ENCODE peak calls at places on chromosomes 16 and 17, in six cellular contexts. N is CD4-positive, CD25-positive, alpha-beta regulatory T cell; H is aorta; Y is WTC11; K is T-helper 2 cell; S is stimulated activated CD8-positive, alpha-beta memory T cell treated with anti-CD3 and anti-CD28 coated beads, Interleukin-4, amount 100 ng/mL, for 1 hour. A is an unnamed sample.

GRCh38 chr16:10619271-10619849 is 39.0 kb upstream of the EMP2 start:
- DNase-seq in S (no peak), N (peak), Y (peak), K (no peak), H (no peak), A (no peak)

GRCh38 chr16:66374176-66374575 is 7.7 kb downstream of the CDH5 start:
- DNase-seq in N (no peak), Y (no peak), H (peak), K (no peak), S (no peak), A (no peak)

GRCh38 chr17:64174686-64175456 is 44.9 kb upstream of the ERN1 start:
- DNase-seq in N (no peak), Y (no peak), H (peak), K (no peak), S (no peak), A (no peak)

GRCh38 chr16:63481060-63481459 is 1444.8 kb upstream of the CDH8 start:
- DNase-seq in N (no peak), S (no peak), Y (no peak), K (no peak), H (no peak), A (no peak)

GRCh38 chr17:48037036-48037881 is at the start of gene COPZ2:
- DNase-seq in Y (peak), K (peak), H (peak), N (peak), S (no peak), A (peak)

GRCh38 chr16:64321881-64322280 is 800.0 kb downstream of the CDH11 start:
- DNase-seq in Y (no peak), K (no peak), H (no peak), S (no peak), N (no peak), A (no peak)

GRCh38 chr17:28252436-28252835 is 66.6 kb upstream of the TMEM97 start:
- DNase-seq in K (no peak), Y (no peak), S (no peak), N (no peak), H (no peak), A (no peak)

GRCh38 chr17:49976163-49976827 is 7.3 kb downstream of the DLX4 start:
- DNase-seq in H (no peak), N (no peak), Y (no peak), K (no peak), S (no peak), A (no peak)

GRCh38 chr17:46154151-46154816 is 38.9 kb downstream of the KANSL1 start:
- DNase-seq in K (peak), N (peak), H (no peak), S (no peak), Y (no peak), A (no peak)

GRCh38 chr16:3495166-3495565 is at the start of gene C16orf90:
- DNase-seq in S (no peak), N (no peak), H (peak), Y (no peak), K (no peak), A (no peak)

GRCh38 chr16:3974751-3975150 is 94.2 kb upstream of the CREBBP start:
- DNase-seq in S (no peak), H (no peak), N (no peak), K (no peak), Y (no peak), A (no peak)

GRCh38 chr17:44977065-44977464 is 9.0 kb upstream of the C1QL1 start:
- DNase-seq in Y (no peak), S (no peak), N (no peak), K (no peak), H (no peak), A (no peak)

GRCh38 chr16:27547134-27547533 is 2.6 kb downstream of the GTF3C1 start:
- DNase-seq in Y (no peak), H (no peak), S (no peak), K (no peak), N (peak), A (no peak)

GRCh38 chr17:39222866-39223834 is 2.6 kb downstream of the STAC2 start:
- DNase-seq in N (no peak), K (no peak), H (peak), Y (no peak), S (no peak), A (no peak)

GRCh38 chr17:61489719-61490490 is 37.7 kb downstream of the TBX4 start:
- DNase-seq in K (no peak), H (no peak), S (no peak), N (no peak), Y (no peak), A (no peak)

GRCh38 chr17:76700627-76701470 is 9.9 kb downstream of the MXRA7 start:
- DNase-seq in S (no peak), H (peak), Y (peak), N (no peak), K (peak), A (no peak)

GRCh38 chr16:2039286-2040030 is 8.2 kb downstream of the NTHL1 start:
- DNase-seq in H (no peak), K (no peak), Y (no peak), N (no peak), S (no peak), A (no peak)

GRCh38 chr16:17432902-17433576 is 37.7 kb downstream of the XYLT1 start:
- DNase-seq in Y (no peak), N (no peak), S (no peak), K (no peak), H (no peak), A (no peak)

GRCh38 chr16:2692948-2693651 is 10.8 kb downstream of the KCTD5 start:
- DNase-seq in Y (peak), H (no peak), K (no peak), N (no peak), S (no peak), A (no peak)

GRCh38 chr17:16507918-16508533 is 16.0 kb upstream of the LRRC75A start:
- DNase-seq in S (no peak), H (no peak), N (no peak), K (no peak), Y (no peak), A (no peak)

GRCh38 chr17:45277992-45278391 is 16.1 kb upstream of the SPATA32 start:
- DNase-seq in H (no peak), K (no peak), S (no peak), Y (no peak), N (no peak), A (no peak)

GRCh38 chr16:31134091-31134571 is 1.4 kb downstream of the PRSS8 start:
- DNase-seq in K (no peak), H (no peak), Y (no peak), N (no peak), S (no peak), A (no peak)

GRCh38 chr17:39487946-39488345 is 26.7 kb downstream of the CDK12 start:
- DNase-seq in S (no peak), H (no peak), N (no peak), Y (no peak), K (no peak), A (no peak)

GRCh38 chr17:67310406-67310805 is 56.0 kb downstream of the PSMD12 start:
- DNase-seq in K (no peak), S (no peak), N (no peak), Y (no peak), H (no peak), A (no peak)

GRCh38 chr17:52604105-52604504 is 445.6 kb upstream of the CA10 start:
- DNase-seq in Y (no peak), K (no peak), S (no peak), N (no peak), H (no peak), A (no peak)

GRCh38 chr17:48113201-48113676 is 5.7 kb downstream of the SNX11 start:
- DNase-seq in S (no peak), N (peak), Y (no peak), K (no peak), H (no peak), A (no peak)

GRCh38 chr17:3870871-3871306 is 22.0 kb downstream of the CAMKK1 start:
- DNase-seq in K (peak), S (no peak), N (no peak), H (peak), Y (no peak), A (peak)

GRCh38 chr17:10750210-10750609 is 20.4 kb upstream of the TMEM220 start:
- DNase-seq in S (no peak), Y (no peak), N (no peak), K (no peak), H (no peak), A (no peak)